ENCODE peak calls at places on chromosome 4, in ten cellular contexts. Z, D, T, J, A, F, B, V, E and C are unnamed samples.

GRCh38 chr4:141459020-141459419 is 177.4 kb upstream of the IL15 start:
- DNase-seq in D (no peak), E (no peak), V (no peak), A (no peak), J (no peak), Z (no peak), T (no peak), B (no peak), F (no peak), C (no peak)

GRCh38 chr4:23268072-23268771 is 575.5 kb downstream of the GBA3 start:
- DNase-seq in F (no peak), Z (no peak), E (no peak), B (no peak), T (no peak), A (no peak), V (no peak), D (no peak), J (no peak), C (no peak)

GRCh38 chr4:67727124-67727850 is 26.3 kb upstream of the UBA6 start:
- DNase-seq in E (no peak), B (no peak), D (no peak), A (no peak), V (no peak), Z (peak), T (no peak), F (no peak), J (no peak), C (no peak)

GRCh38 chr4:151325320-151326246 is at the start of gene SH3D19:
- DNase-seq in J (peak), Z (peak), F (peak), A (peak), T (peak), V (peak), B (peak), E (peak), D (no peak), C (peak)

GRCh38 chr4:129043523-129043922 is 49.8 kb downstream of the SCLT1 start:
- DNase-seq in J (no peak), D (peak), F (no peak), B (no peak), Z (peak), V (no peak), E (no peak), T (no peak), A (no peak), C (no peak)

GRCh38 chr4:12929784-12930183 is 554.4 kb downstream of the RAB28 start:
- DNase-seq in V (no peak), A (no peak), T (no peak), J (no peak), Z (no peak), F (no peak), D (no peak), B (no peak), E (no peak), C (no peak)

GRCh38 chr4:23828779-23829178 is 61.1 kb downstream of the PPARGC1A start:
- DNase-seq in A (no peak), J (no peak), Z (no peak), F (no peak), B (no peak), T (no peak), E (no peak), D (no peak), V (no peak), C (no peak)

GRCh38 chr4:113604955-113605354 is 156.6 kb downstream of the CAMK2D start:
- DNase-seq in J (no peak), D (no peak), E (no peak), A (no peak), Z (peak), F (no peak), T (no peak), B (no peak), V (no peak), C (no peak)

GRCh38 chr4:168515222-168516011 is 18.6 kb downstream of the PALLD start:
- DNase-seq in V (peak), E (no peak), T (no peak), D (no peak), Z (no peak), A (no peak), F (no peak), J (no peak), B (no peak), C (no peak)

GRCh38 chr4:57905965-57906364 is 795.8 kb upstream of the IGFBP7 start:
- DNase-seq in A (no peak), V (no peak), Z (no peak), J (no peak), T (no peak), D (no peak), F (no peak), B (no peak), E (no peak), C (no peak)
- TF ChIP-seq POLR2A in A (no peak), V (no peak), Z (no peak), J (no peak), T (no peak), D (no peak), F (no peak), B (no peak), E (no peak), C (no peak)

GRCh38 chr4:173252024-173252935 is 81.9 kb downstream of the HMGB2 start:
- DNase-seq in D (peak), B (peak), A (peak), Z (peak), V (peak), T (peak), J (peak), E (no peak), F (peak), C (peak)
- TF ChIP-seq POLR2A in D (no peak), B (no peak), A (no peak), Z (no peak), V (no peak), T (no peak), J (no peak), E (no peak), F (no peak), C (no peak)

GRCh38 chr4:25913851-25914669 is at the start of gene SMIM20:
- DNase-seq in F (peak), Z (peak), A (peak), E (peak), J (peak), V (peak), B (peak), T (peak), D (peak), C (peak)
- TF ChIP-seq POLR2A in F (peak), Z (peak), A (peak), E (peak), J (peak), V (peak), B (peak), T (peak), D (peak), C (peak)

GRCh38 chr4:159134422-159134821 is 31.5 kb downstream of the RAPGEF2 start:
- DNase-seq in A (no peak), V (no peak), T (no peak), D (no peak), J (no peak), B (no peak), Z (no peak), F (no peak), E (no peak), C (no peak)
- TF ChIP-seq POLR2A in A (no peak), V (no peak), T (no peak), D (no peak), J (no peak), B (no peak), Z (no peak), F (no peak), E (no peak), C (no peak)

GRCh38 chr4:40056722-40057539 is at the start of gene N4BP2:
- DNase-seq in A (peak), E (peak), Z (peak), D (peak), T (peak), F (peak), V (peak), J (peak), B (peak), C (peak)
- TF ChIP-seq POLR2A in A (peak), E (peak), Z (peak), D (peak), T (peak), F (no peak), V (peak), J (peak), B (peak), C (peak)

GRCh38 chr4:867526-868250 is 41.8 kb upstream of the CPLX1 start:
- DNase-seq in A (no peak), Z (no peak), E (no peak), D (no peak), V (no peak), B (no peak), T (no peak), F (no peak), J (no peak), C (no peak)

GRCh38 chr4:868421-868820 is 42.5 kb upstream of the CPLX1 start:
- DNase-seq in Z (no peak), B (no peak), T (no peak), A (no peak), V (no peak), J (no peak), F (no peak), D (no peak), E (no peak), C (no peak)

GRCh38 chr4:871484-871883 is 45.6 kb upstream of the CPLX1 start:
- DNase-seq in T (no peak), Z (no peak), E (no peak), F (no peak), A (no peak), J (no peak), D (no peak), V (no peak), B (no peak), C (no peak)

GRCh38 chr4:870951-871350 is 45.0 kb upstream of the CPLX1 start:
- DNase-seq in F (no peak), D (no peak), J (no peak), T (no peak), E (no peak), V (no peak), A (no peak), Z (no peak), B (no peak), C (no peak)

DNA sequence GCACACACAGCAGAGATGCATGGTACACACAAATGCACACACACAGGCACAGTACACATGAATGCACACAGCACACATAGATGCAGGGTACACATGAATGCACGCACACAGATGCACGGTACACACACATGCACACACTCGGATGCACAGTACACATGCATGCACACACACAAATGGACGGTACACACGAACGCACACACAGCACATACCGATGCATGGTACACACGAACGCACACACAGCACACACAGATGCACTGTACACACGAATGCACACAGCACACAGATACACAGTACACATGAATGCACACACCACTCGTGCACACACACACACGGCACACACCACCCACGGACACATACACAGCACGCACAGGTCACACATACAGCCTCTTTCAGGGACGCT is 43.8 kb upstream of the CPLX1 start:
- DNase-seq in A (no peak), B (no peak), T (no peak), Z (no peak), D (no peak), J (no peak), E (no peak), V (no peak), F (no peak), C (no peak)
- TF ChIP-seq POLR2A in A (no peak), B (no peak), T (no peak), Z (no peak), D (no peak), J (no peak), E (no peak), V (no peak), F (no peak), C (no peak)

GRCh38 chr4:337143-337931 is at the start of gene ZNF141:
- DNase-seq in Z (peak), B (peak), F (no peak), A (peak), D (peak), J (peak), T (peak), E (peak), V (peak), C (peak)
- TF ChIP-seq POLR2A in Z (peak), B (peak), F (no peak), A (peak), D (no peak), J (peak), T (peak), E (peak), V (peak), C (peak)

DNA sequence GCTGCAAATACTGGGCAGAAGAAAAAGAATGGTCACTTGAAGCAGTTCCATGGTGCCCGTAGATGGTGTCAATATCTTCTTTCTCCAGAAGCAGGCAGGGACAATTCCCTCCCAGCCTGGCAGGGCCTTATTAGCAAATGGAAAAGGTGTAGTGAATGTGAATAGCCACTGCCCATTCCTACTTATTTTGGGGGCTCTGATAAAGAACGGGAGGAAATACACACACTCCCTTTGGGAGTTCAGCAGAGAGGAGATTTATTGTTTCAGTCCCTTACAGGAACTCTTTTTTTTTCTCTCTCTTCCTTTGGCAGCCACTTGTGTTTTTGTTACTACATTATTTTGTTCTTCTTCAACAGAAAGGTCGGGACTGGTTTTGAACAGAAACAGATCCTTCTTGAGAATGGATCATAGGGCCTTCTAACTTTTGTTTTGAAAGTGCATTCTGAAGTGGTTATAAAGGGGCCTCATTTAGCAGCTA is at the start of gene EMCN:
- DNase-seq in D (no peak), F (no peak), E (no peak), T (no peak), A (no peak), Z (no peak), V (no peak), B (no peak), J (no peak), C (no peak)
- TF ChIP-seq POLR2A in D (no peak), F (no peak), E (no peak), T (no peak), A (no peak), Z (no peak), V (no peak), B (no peak), J (no peak), C (no peak)